ENCODE peak calls at places on chromosomes 2 and 18, in eight cellular contexts. One of them, this sample, is unnamed.

GRCh38 chr2:166184789-166185188 is 57.0 kb upstream of the SCN1A start:
- DNase-seq in retinal pigment epithelial cell: no peak
- DNase-seq in CD8-positive, alpha-beta T cell: no peak
- DNase-seq in uterus: no peak
- DNase-seq in AG04450: no peak
- DNase-seq in hepatocyte: peak
- DNase-seq in NB4: no peak
- DNase-seq in astrocyte of the cerebellum: no peak
- DNase-seq in this sample: no peak

GRCh38 chr2:222892321-222892720 is 31.5 kb downstream of the ACSL3 start:
- DNase-seq in retinal pigment epithelial cell: peak
- DNase-seq in CD8-positive, alpha-beta T cell: no peak
- DNase-seq in uterus: no peak
- DNase-seq in AG04450: no peak
- DNase-seq in hepatocyte: no peak
- DNase-seq in NB4: peak
- DNase-seq in astrocyte of the cerebellum: no peak
- DNase-seq in this sample: no peak

GRCh38 chr2:30509716-30510115 is 62.7 kb downstream of the LCLAT1 start:
- DNase-seq in retinal pigment epithelial cell: no peak
- DNase-seq in CD8-positive, alpha-beta T cell: no peak
- DNase-seq in uterus: no peak
- DNase-seq in AG04450: no peak
- DNase-seq in hepatocyte: no peak
- DNase-seq in NB4: no peak
- DNase-seq in astrocyte of the cerebellum: no peak
- DNase-seq in this sample: no peak

GRCh38 chr18:31274915-31275314 is 43.0 kb upstream of the DSG1 start:
- DNase-seq in retinal pigment epithelial cell: peak
- DNase-seq in CD8-positive, alpha-beta T cell: no peak
- DNase-seq in uterus: peak
- DNase-seq in AG04450: no peak
- DNase-seq in hepatocyte: no peak
- DNase-seq in NB4: no peak
- DNase-seq in astrocyte of the cerebellum: peak
- DNase-seq in this sample: no peak

GRCh38 chr2:65072181-65072970 is 16.2 kb downstream of the CEP68 start:
- DNase-seq in retinal pigment epithelial cell: no peak
- DNase-seq in CD8-positive, alpha-beta T cell: no peak
- DNase-seq in uterus: peak
- DNase-seq in AG04450: no peak
- DNase-seq in hepatocyte: no peak
- DNase-seq in NB4: no peak
- DNase-seq in astrocyte of the cerebellum: no peak
- DNase-seq in this sample: no peak

GRCh38 chr18:31199190-31199769 is 36.6 kb upstream of the DSC1 start:
- DNase-seq in retinal pigment epithelial cell: no peak
- DNase-seq in CD8-positive, alpha-beta T cell: no peak
- DNase-seq in uterus: no peak
- DNase-seq in AG04450: no peak
- DNase-seq in hepatocyte: no peak
- DNase-seq in NB4: peak
- DNase-seq in astrocyte of the cerebellum: peak
- DNase-seq in this sample: no peak

GRCh38 chr18:46422552-46423055 is 234.4 kb downstream of the LOXHD1 start:
- DNase-seq in retinal pigment epithelial cell: no peak
- DNase-seq in CD8-positive, alpha-beta T cell: no peak
- DNase-seq in uterus: no peak
- DNase-seq in AG04450: no peak
- DNase-seq in hepatocyte: no peak
- DNase-seq in NB4: no peak
- DNase-seq in astrocyte of the cerebellum: no peak
- DNase-seq in this sample: no peak

GRCh38 chr2:99552529-99552928 is 62.7 kb upstream of the REV1 start:
- DNase-seq in retinal pigment epithelial cell: no peak
- DNase-seq in CD8-positive, alpha-beta T cell: no peak
- DNase-seq in uterus: no peak
- DNase-seq in AG04450: no peak
- DNase-seq in hepatocyte: no peak
- DNase-seq in NB4: no peak
- DNase-seq in astrocyte of the cerebellum: no peak
- DNase-seq in this sample: no peak

GRCh38 chr2:56682397-56682760 is 498.6 kb downstream of the CCDC85A start:
- DNase-seq in retinal pigment epithelial cell: peak
- DNase-seq in CD8-positive, alpha-beta T cell: no peak
- DNase-seq in uterus: no peak
- DNase-seq in AG04450: no peak
- DNase-seq in hepatocyte: no peak
- DNase-seq in NB4: no peak
- DNase-seq in astrocyte of the cerebellum: no peak
- DNase-seq in this sample: no peak

GRCh38 chr2:72330673-72331072 is 183.0 kb upstream of the CYP26B1 start:
- DNase-seq in retinal pigment epithelial cell: no peak
- DNase-seq in CD8-positive, alpha-beta T cell: no peak
- DNase-seq in uterus: no peak
- DNase-seq in AG04450: no peak
- DNase-seq in hepatocyte: peak
- DNase-seq in NB4: no peak
- DNase-seq in astrocyte of the cerebellum: no peak
- DNase-seq in this sample: no peak

GRCh38 chr2:64675860-64676259 is 22.1 kb upstream of the SERTAD2 start:
- DNase-seq in retinal pigment epithelial cell: no peak
- DNase-seq in CD8-positive, alpha-beta T cell: peak
- DNase-seq in uterus: no peak
- DNase-seq in AG04450: no peak
- DNase-seq in hepatocyte: peak
- DNase-seq in NB4: peak
- DNase-seq in astrocyte of the cerebellum: no peak
- DNase-seq in this sample: no peak

GRCh38 chr2:231687133-231687852 is 21.0 kb upstream of the PTMA start:
- DNase-seq in retinal pigment epithelial cell: no peak
- DNase-seq in CD8-positive, alpha-beta T cell: peak
- DNase-seq in uterus: no peak
- DNase-seq in AG04450: no peak
- DNase-seq in hepatocyte: peak
- DNase-seq in NB4: peak
- DNase-seq in astrocyte of the cerebellum: no peak
- DNase-seq in this sample: no peak
- H3K4me3 ChIP-seq in retinal pigment epithelial cell: no peak
- H3K4me3 ChIP-seq in CD8-positive, alpha-beta T cell: no peak
- H3K4me3 ChIP-seq in uterus: no peak
- H3K4me3 ChIP-seq in AG04450: no peak
- H3K4me3 ChIP-seq in hepatocyte: no peak
- H3K4me3 ChIP-seq in NB4: no peak
- H3K4me3 ChIP-seq in astrocyte of the cerebellum: no peak
- H3K4me3 ChIP-seq in this sample: no peak

GRCh38 chr2:176827269-176827668 is 385.3 kb upstream of the HNRNPA3 start:
- DNase-seq in retinal pigment epithelial cell: no peak
- DNase-seq in CD8-positive, alpha-beta T cell: no peak
- DNase-seq in uterus: no peak
- DNase-seq in AG04450: no peak
- DNase-seq in hepatocyte: no peak
- DNase-seq in NB4: no peak
- DNase-seq in astrocyte of the cerebellum: no peak
- DNase-seq in this sample: no peak

GRCh38 chr2:176826356-176826755 is 386.2 kb upstream of the HNRNPA3 start:
- DNase-seq in retinal pigment epithelial cell: no peak
- DNase-seq in CD8-positive, alpha-beta T cell: no peak
- DNase-seq in uterus: no peak
- DNase-seq in AG04450: no peak
- DNase-seq in hepatocyte: no peak
- DNase-seq in NB4: no peak
- DNase-seq in astrocyte of the cerebellum: no peak
- DNase-seq in this sample: no peak

GRCh38 chr2:176832086-176832485 is 380.5 kb upstream of the HNRNPA3 start:
- DNase-seq in retinal pigment epithelial cell: no peak
- DNase-seq in CD8-positive, alpha-beta T cell: no peak
- DNase-seq in uterus: no peak
- DNase-seq in AG04450: no peak
- DNase-seq in hepatocyte: no peak
- DNase-seq in NB4: no peak
- DNase-seq in astrocyte of the cerebellum: no peak
- DNase-seq in this sample: no peak

GRCh38 chr2:176830362-176830761 is 382.2 kb upstream of the HNRNPA3 start:
- DNase-seq in retinal pigment epithelial cell: no peak
- DNase-seq in CD8-positive, alpha-beta T cell: peak
- DNase-seq in uterus: no peak
- DNase-seq in AG04450: no peak
- DNase-seq in hepatocyte: no peak
- DNase-seq in NB4: peak
- DNase-seq in astrocyte of the cerebellum: no peak
- DNase-seq in this sample: no peak
- TF ChIP-seq CTCF in retinal pigment epithelial cell: peak
- TF ChIP-seq CTCF in CD8-positive, alpha-beta T cell: no peak
- TF ChIP-seq CTCF in uterus: no peak
- TF ChIP-seq CTCF in AG04450: peak
- TF ChIP-seq CTCF in hepatocyte: no peak
- TF ChIP-seq CTCF in NB4: no peak
- TF ChIP-seq CTCF in astrocyte of the cerebellum: no peak
- TF ChIP-seq CTCF in this sample: peak

GRCh38 chr18:13809521-13810252 is 14.3 kb upstream of the MC5R start:
- DNase-seq in retinal pigment epithelial cell: no peak
- DNase-seq in CD8-positive, alpha-beta T cell: no peak
- DNase-seq in uterus: no peak
- DNase-seq in AG04450: no peak
- DNase-seq in hepatocyte: no peak
- DNase-seq in NB4: no peak
- DNase-seq in astrocyte of the cerebellum: no peak
- DNase-seq in this sample: no peak

GRCh38 chr18:13811993-13812392 is 12.0 kb upstream of the MC5R start:
- DNase-seq in retinal pigment epithelial cell: no peak
- DNase-seq in CD8-positive, alpha-beta T cell: no peak
- DNase-seq in uterus: no peak
- DNase-seq in AG04450: no peak
- DNase-seq in hepatocyte: no peak
- DNase-seq in NB4: peak
- DNase-seq in astrocyte of the cerebellum: no peak
- DNase-seq in this sample: no peak

GRCh38 chr18:13810950-13811485 is 12.9 kb upstream of the MC5R start:
- DNase-seq in retinal pigment epithelial cell: no peak
- DNase-seq in CD8-positive, alpha-beta T cell: no peak
- DNase-seq in uterus: no peak
- DNase-seq in AG04450: no peak
- DNase-seq in hepatocyte: no peak
- DNase-seq in NB4: no peak
- DNase-seq in astrocyte of the cerebellum: no peak
- DNase-seq in this sample: no peak

GRCh38 chr18:13808294-13809024 is 15.5 kb upstream of the MC5R start:
- DNase-seq in retinal pigment epithelial cell: no peak
- DNase-seq in CD8-positive, alpha-beta T cell: no peak
- DNase-seq in uterus: no peak
- DNase-seq in AG04450: no peak
- DNase-seq in hepatocyte: no peak
- DNase-seq in NB4: no peak
- DNase-seq in astrocyte of the cerebellum: no peak
- DNase-seq in this sample: no peak

GRCh38 chr18:13809025-13809384 is 14.9 kb upstream of the MC5R start:
- DNase-seq in retinal pigment epithelial cell: no peak
- DNase-seq in CD8-positive, alpha-beta T cell: no peak
- DNase-seq in uterus: no peak
- DNase-seq in AG04450: no peak
- DNase-seq in hepatocyte: no peak
- DNase-seq in NB4: no peak
- DNase-seq in astrocyte of the cerebellum: no peak
- DNase-seq in this sample: no peak
- H3K4me3 ChIP-seq in retinal pigment epithelial cell: no peak
- H3K4me3 ChIP-seq in CD8-positive, alpha-beta T cell: no peak
- H3K4me3 ChIP-seq in uterus: no peak
- H3K4me3 ChIP-seq in AG04450: no peak
- H3K4me3 ChIP-seq in hepatocyte: no peak
- H3K4me3 ChIP-seq in NB4: no peak
- H3K4me3 ChIP-seq in astrocyte of the cerebellum: no peak
- H3K4me3 ChIP-seq in this sample: no peak

GRCh38 chr2:15952451-15953142 is 12.2 kb downstream of the MYCN start:
- DNase-seq in retinal pigment epithelial cell: no peak
- DNase-seq in CD8-positive, alpha-beta T cell: no peak
- DNase-seq in uterus: no peak
- DNase-seq in AG04450: no peak
- DNase-seq in hepatocyte: no peak
- DNase-seq in NB4: no peak
- DNase-seq in astrocyte of the cerebellum: no peak
- DNase-seq in this sample: no peak
- TF ChIP-seq CTCF in retinal pigment epithelial cell: no peak
- TF ChIP-seq CTCF in CD8-positive, alpha-beta T cell: no peak
- TF ChIP-seq CTCF in uterus: no peak
- TF ChIP-seq CTCF in AG04450: no peak
- TF ChIP-seq CTCF in hepatocyte: no peak
- TF ChIP-seq CTCF in NB4: no peak
- TF ChIP-seq CTCF in astrocyte of the cerebellum: no peak
- TF ChIP-seq CTCF in this sample: no peak

DNA sequence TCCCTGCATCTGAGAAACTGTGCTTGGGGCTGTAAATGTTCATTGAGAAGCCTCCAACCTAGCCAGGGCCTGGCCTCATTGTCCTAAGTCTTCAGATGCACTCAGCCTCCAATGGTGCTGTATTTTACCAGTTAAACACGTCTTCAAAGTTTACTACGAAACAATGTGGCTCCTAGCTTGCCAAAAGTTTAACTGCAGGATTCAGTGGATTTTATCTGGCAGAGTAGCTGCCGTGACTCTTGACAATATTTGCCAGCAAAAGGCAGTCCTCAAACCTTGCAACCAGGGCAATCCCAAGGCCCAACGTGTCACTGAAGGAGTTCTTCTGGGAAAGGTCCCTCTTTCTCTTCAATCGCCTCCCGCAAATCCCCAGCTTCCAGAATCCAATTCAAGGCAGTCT is 1.1 kb downstream of the PID1 start:
- DNase-seq in retinal pigment epithelial cell: no peak
- DNase-seq in CD8-positive, alpha-beta T cell: no peak
- DNase-seq in uterus: no peak
- DNase-seq in AG04450: no peak
- DNase-seq in hepatocyte: no peak
- DNase-seq in NB4: no peak
- DNase-seq in astrocyte of the cerebellum: no peak
- DNase-seq in this sample: no peak
- H3K4me3 ChIP-seq in retinal pigment epithelial cell: no peak
- H3K4me3 ChIP-seq in CD8-positive, alpha-beta T cell: no peak
- H3K4me3 ChIP-seq in uterus: peak
- H3K4me3 ChIP-seq in AG04450: no peak
- H3K4me3 ChIP-seq in hepatocyte: peak
- H3K4me3 ChIP-seq in NB4: no peak
- H3K4me3 ChIP-seq in astrocyte of the cerebellum: peak
- H3K4me3 ChIP-seq in this sample: no peak